ENCODE peak calls at places on chromosome 20, in four cellular contexts. R, N, P and Q are unnamed samples.

GRCh38 chr20:43465625-43465943 is 7.9 kb downstream of the SRSF6 start:
- DNase-seq in P (no peak), N (no peak), R (no peak), Q (no peak)

GRCh38 chr20:4956200-4956810 is 45.0 kb downstream of the SLC23A2 start:
- DNase-seq in P (peak), N (peak), R (no peak), Q (no peak)

GRCh38 chr20:58646703-58647102 is 4.4 kb upstream of the STX16 start:
- DNase-seq in P (no peak), N (no peak), R (no peak), Q (peak)

GRCh38 chr20:18430172-18430826 is 36.5 kb downstream of the DZANK1 start:
- DNase-seq in R (no peak), P (no peak), N (no peak), Q (no peak)

GRCh38 chr20:53865905-53866786 is 204.2 kb downstream of the BCAS1 start:
- DNase-seq in N (peak), R (peak), P (peak), Q (peak)

GRCh38 chr20:8203366-8203765 is 71.3 kb downstream of the PLCB1 start:
- DNase-seq in N (no peak), P (no peak), R (no peak), Q (no peak)

GRCh38 chr20:3716195-3716834 is 3.9 kb upstream of the SIGLEC1 start:
- DNase-seq in R (peak), N (peak), P (peak), Q (peak)

GRCh38 chr20:9617940-9618339 is 103.5 kb downstream of the LAMP5 start:
- DNase-seq in N (peak), P (peak), R (peak), Q (no peak)

GRCh38 chr20:41279546-41280225 is 37.8 kb downstream of the ZHX3 start:
- DNase-seq in N (no peak), P (no peak), R (no peak), Q (no peak)

GRCh38 chr20:33837096-33837830 is 26.1 kb downstream of the CHMP4B start:
- DNase-seq in R (no peak), N (no peak), P (no peak), Q (no peak)

GRCh38 chr20:48725589-48725991 is 102.2 kb downstream of the PREX1 start:
- DNase-seq in P (no peak), N (peak), R (no peak), Q (no peak)

GRCh38 chr20:5540091-5540490 is 210.1 kb upstream of the SHLD1 start:
- DNase-seq in P (no peak), N (no peak), R (no peak), Q (no peak)

GRCh38 chr20:37571033-37571432 is 43.4 kb upstream of the BLCAP start:
- DNase-seq in N (no peak), R (no peak), P (no peak), Q (peak)

GRCh38 chr20:24095753-24096152 is 107.2 kb upstream of the GGTLC1 start:
- DNase-seq in P (no peak), R (no peak), N (no peak), Q (no peak)

GRCh38 chr20:36154696-36155628 is at the start of gene EPB41L1:
- DNase-seq in P (no peak), N (peak), R (peak), Q (peak)

GRCh38 chr20:58691773-58692578 is 624 bp upstream of the NPEPL1 start:
- DNase-seq in N (no peak), P (no peak), R (no peak), Q (peak)

GRCh38 chr20:14536738-14537137 is 199.3 kb upstream of the FLRT3 start:
- DNase-seq in P (no peak), R (no peak), N (peak), Q (no peak)

GRCh38 chr20:10508060-10508459 is 73.0 kb downstream of the SLX4IP start:
- DNase-seq in R (no peak), P (no peak), N (no peak), Q (no peak)

GRCh38 chr20:45467861-45468260 is 1.7 kb upstream of the WFDC2 start:
- DNase-seq in P (no peak), R (no peak), N (no peak), Q (no peak)

GRCh38 chr20:7428946-7429345 is 511.3 kb downstream of the HAO1 start:
- DNase-seq in N (no peak), P (no peak), R (no peak), Q (no peak)

GRCh38 chr20:57698191-57698866 is 11.5 kb downstream of the PMEPA1 start:
- DNase-seq in P (peak), N (no peak), R (no peak), Q (no peak)

GRCh38 chr20:15759546-15760216 is 813.6 kb downstream of the KIF16B start:
- DNase-seq in N (no peak), R (no peak), P (no peak), Q (no peak)

GRCh38 chr20:58513580-58514285 is 1.5 kb downstream of the APCDD1L start:
- DNase-seq in N (no peak), P (no peak), R (no peak), Q (peak)

GRCh38 chr20:24773751-24774201 is 175.3 kb upstream of the CST7 start:
- DNase-seq in P (no peak), R (no peak), N (no peak), Q (peak)